ENCODE peak calls at places on chromosomes 6 and 20, in ten cellular contexts. D is mesothelial cell of epicardium; R is Daoy; C is T-helper 1 cell; M is anterior cingulate cortex; K is OCI-M1; W is NCI-H345; B is activated CD8-positive, alpha-beta T cell treated with anti-CD3 and anti-CD28 coated beads for 36 hours; J is astrocyte; S is CD4-positive, CD25-positive, alpha-beta regulatory T cell. H is an unnamed sample.

GRCh38 chr6:163943647-163944395 is 529.3 kb downstream of the QKI start:
- DNase-seq in S (no peak), C (no peak), J (peak), B (no peak), R (peak), D (peak), W (peak), M (peak), K (no peak), H (no peak)

GRCh38 chr6:153129873-153130514 is 1.1 kb downstream of the RGS17 start:
- DNase-seq in S (no peak), M (no peak), W (peak), K (no peak), R (peak), C (no peak), B (no peak), J (no peak), D (no peak), H (no peak)

GRCh38 chr20:46773680-46774079 is 64.2 kb downstream of the SLC2A10 start:
- DNase-seq in R (no peak), D (no peak), C (no peak), J (no peak), B (no peak), K (peak), W (no peak), M (no peak), S (no peak), H (no peak)

GRCh38 chr6:122930252-122931180 is 65.5 kb upstream of the CLVS2 start:
- DNase-seq in C (no peak), W (no peak), M (no peak), S (no peak), J (no peak), D (no peak), B (no peak), R (no peak), K (no peak), H (no peak)

GRCh38 chr6:104711371-104711770 is 148.3 kb downstream of the HACE1 start:
- DNase-seq in C (no peak), D (no peak), W (peak), S (no peak), M (no peak), B (no peak), R (peak), K (no peak), J (peak), H (peak)

GRCh38 chr6:163405412-163406309 is 8.9 kb upstream of the QKI start:
- DNase-seq in R (peak), K (peak), D (no peak), W (no peak), J (no peak), M (peak), C (no peak), S (no peak), B (peak), H (peak)

GRCh38 chr6:53128842-53129241 is 19.8 kb downstream of the GCM1 start:
- DNase-seq in B (no peak), M (no peak), K (no peak), W (no peak), D (no peak), J (peak), C (no peak), S (no peak), R (no peak), H (no peak)

GRCh38 chr6:127564761-127565160 is 12.2 kb upstream of the C6orf58 start:
- DNase-seq in W (no peak), D (no peak), R (no peak), C (no peak), M (no peak), B (no peak), J (no peak), S (no peak), K (no peak), H (no peak)

GRCh38 chr20:24993337-24994185 is 1.0 kb upstream of the APMAP start:
- DNase-seq in J (peak), B (no peak), R (no peak), W (peak), M (no peak), S (no peak), K (peak), C (no peak), D (no peak), H (peak)

GRCh38 chr6:54614499-54615195 is 231.9 kb upstream of the FAM83B start:
- DNase-seq in K (no peak), B (no peak), C (no peak), D (no peak), R (no peak), W (no peak), S (no peak), M (no peak), J (no peak), H (no peak)

GRCh38 chr20:48156521-48156920 is 371.2 kb upstream of the SULF2 start:
- DNase-seq in K (no peak), M (no peak), S (no peak), J (no peak), D (no peak), W (no peak), B (no peak), R (no peak), C (no peak), H (no peak)

GRCh38 chr6:35057449-35058030 is 83.6 kb downstream of the TCP11 start:
- DNase-seq in M (no peak), C (no peak), K (no peak), S (no peak), W (no peak), J (no peak), D (no peak), B (no peak), R (no peak), H (no peak)

GRCh38 chr6:9563996-9564395 is 850.9 kb downstream of the TFAP2A start:
- DNase-seq in M (no peak), C (no peak), J (peak), W (no peak), D (no peak), B (no peak), R (no peak), K (peak), S (no peak), H (no peak)

GRCh38 chr6:138526822-138527235 is 27.5 kb upstream of the NHSL1 start:
- DNase-seq in D (no peak), B (no peak), W (peak), K (no peak), J (no peak), R (no peak), C (no peak), S (no peak), M (no peak), H (no peak)

GRCh38 chr6:29953001-29953436 is 10.7 kb downstream of the HLA-A start:
- DNase-seq in C (no peak), M (no peak), D (no peak), S (no peak), J (peak), W (no peak), B (no peak), K (no peak), R (peak), H (no peak)

GRCh38 chr6:105301072-105301503 is 101.8 kb downstream of the PREP start:
- DNase-seq in C (no peak), M (no peak), K (no peak), D (no peak), W (no peak), B (no peak), R (no peak), J (peak), S (no peak), H (no peak)

GRCh38 chr6:75926293-75927168 is 145.9 kb downstream of the IMPG1 start:
- DNase-seq in J (no peak), R (no peak), K (no peak), B (no peak), W (no peak), S (no peak), M (no peak), D (no peak), C (no peak), H (no peak)

GRCh38 chr6:89145461-89145961 is 344 bp upstream of the PM20D2 start:
- DNase-seq in K (no peak), J (no peak), S (no peak), B (peak), M (no peak), W (peak), D (no peak), R (peak), C (peak), H (peak)

GRCh38 chr6:79404677-79405076 is 132.6 kb downstream of the LCA5 start:
- DNase-seq in M (no peak), J (no peak), R (no peak), K (no peak), D (no peak), S (no peak), C (no peak), W (no peak), B (no peak), H (no peak)

GRCh38 chr6:53033764-53034163 is 31.4 kb upstream of the FBXO9 start:
- DNase-seq in K (no peak), J (peak), S (no peak), D (no peak), C (no peak), W (no peak), B (no peak), R (no peak), M (no peak), H (no peak)

GRCh38 chr6:149077208-149077607 is 240.3 kb upstream of the TAB2 start:
- DNase-seq in D (no peak), W (no peak), S (no peak), C (no peak), B (peak), R (peak), M (no peak), K (no peak), J (peak), H (no peak)

GRCh38 chr20:16898433-16898832 is 150.3 kb downstream of the OTOR start:
- DNase-seq in S (no peak), D (no peak), B (no peak), W (no peak), C (no peak), J (no peak), M (no peak), K (no peak), R (no peak), H (no peak)

GRCh38 chr6:121515615-121516265 is 80.3 kb downstream of the GJA1 start:
- DNase-seq in R (peak), S (no peak), C (no peak), W (no peak), K (no peak), M (no peak), J (peak), D (no peak), B (no peak), H (no peak)

GRCh38 chr20:1465470-1466210 is 1.0 kb downstream of the NSFL1C start:
- DNase-seq in R (no peak), J (peak), M (no peak), D (no peak), W (no peak), C (no peak), B (no peak), K (no peak), S (no peak), H (no peak)

GRCh38 chr6:52779237-52779636 is 16.0 kb upstream of the GSTA2 start:
- DNase-seq in J (no peak), M (no peak), R (no peak), C (no peak), K (no peak), W (no peak), S (no peak), D (no peak), B (no peak), H (no peak)

GRCh38 chr6:169324661-169325459 is 71.2 kb upstream of the THBS2 start:
- DNase-seq in C (no peak), R (no peak), K (no peak), M (no peak), J (no peak), D (no peak), S (no peak), W (no peak), B (no peak), H (no peak)

GRCh38 chr20:23419995-23420901 is 1.0 kb downstream of the NAPB start:
- DNase-seq in C (peak), B (peak), K (peak), R (peak), M (peak), D (peak), W (peak), S (peak), J (peak), H (peak)

GRCh38 chr6:12336121-12336971 is 46.2 kb downstream of the EDN1 start:
- DNase-seq in D (no peak), K (no peak), J (no peak), R (no peak), B (no peak), S (no peak), W (no peak), C (no peak), M (no peak), H (no peak)

GRCh38 chr6:42374027-42374669 is 77.6 kb downstream of the TRERF1 start:
- DNase-seq in J (no peak), S (no peak), R (no peak), K (no peak), C (no peak), W (no peak), M (no peak), D (no peak), B (peak), H (peak)

GRCh38 chr6:138580040-138580439 is 80.7 kb upstream of the NHSL1 start:
- DNase-seq in D (no peak), K (no peak), C (no peak), R (no peak), B (no peak), J (no peak), S (no peak), M (no peak), W (no peak), H (no peak)

GRCh38 chr20:32045999-32046398 is 6.0 kb upstream of the HCK start:
- DNase-seq in S (no peak), J (no peak), D (no peak), R (no peak), K (no peak), M (no peak), W (no peak), C (no peak), B (no peak), H (no peak)

GRCh38 chr6:99148111-99148510 is 200.4 kb upstream of the FBXL4 start:
- DNase-seq in D (no peak), K (no peak), R (no peak), S (no peak), B (no peak), C (no peak), W (no peak), J (no peak), M (no peak), H (no peak)

GRCh38 chr6:125957845-125958244 is 1.3 kb downstream of the HINT3 start:
- DNase-seq in D (no peak), R (peak), M (no peak), J (peak), K (peak), W (peak), S (no peak), C (no peak), B (peak), H (peak)

GRCh38 chr20:20204326-20204725 is 152.0 kb downstream of the CFAP61 start:
- DNase-seq in D (no peak), S (no peak), W (peak), R (no peak), M (no peak), C (no peak), J (no peak), K (no peak), B (no peak), H (no peak)

GRCh38 chr6:15132854-15133670 is 112.8 kb upstream of the JARID2 start:
- DNase-seq in B (no peak), S (no peak), R (peak), J (peak), M (no peak), D (no peak), K (no peak), W (no peak), C (no peak), H (peak)

GRCh38 chr6:17226766-17227338 is 54.3 kb upstream of the RBM24 start:
- DNase-seq in W (no peak), M (no peak), C (no peak), K (no peak), R (no peak), B (no peak), S (no peak), J (peak), D (no peak), H (no peak)

H was measured in NB4.